ENCODE peak calls at places on chromosomes 6 and 20, in five cellular contexts. K, C, U, I and D are unnamed samples.
A peak's percentile ranks its signal among the peaks of the same experiment; 100 is the strongest.

GRCh38 chr6:163387317-163387716 is 27.2 kb upstream of the QKI start:
- DNase-seq in K (no peak), C (no peak), U (no peak), I (no peak), D (no peak)

GRCh38 chr6:76694779-76695178 is 622.3 kb upstream of the IMPG1 start:
- DNase-seq in K (no peak), C (no peak), U (no peak), I (no peak), D (no peak)

GRCh38 chr6:154030646-154031045 is 8.4 kb upstream of the OPRM1 start:
- DNase-seq in K (no peak), C (no peak), U (no peak), I (no peak), D (no peak)

GRCh38 chr6:53359843-53360834 is 11.4 kb upstream of the ELOVL5 start:
- DNase-seq in K (peak; percentile 83), C (no peak), U (no peak), I (no peak), D (no peak)

GRCh38 chr20:35093245-35093884 is 758 bp upstream of the TRPC4AP start:
- DNase-seq in K (no peak), C (no peak), U (no peak), I (peak; percentile 28), D (no peak)

GRCh38 chr20:39271205-39271604 is 309.1 kb downstream of the DHX35 start:
- DNase-seq in K (no peak), C (no peak), U (no peak), I (no peak), D (no peak)

GRCh38 chr6:133890941-133891813 is 2.3 kb downstream of the TCF21 start:
- DNase-seq in K (no peak), C (no peak), U (peak; percentile 72), I (peak; percentile 22), D (no peak)

GRCh38 chr20:23231561-23232218 is 118.9 kb upstream of the NXT1 start:
- DNase-seq in K (peak; percentile 45), C (no peak), U (peak; percentile 30), I (no peak), D (no peak)

GRCh38 chr20:62980380-62980960 is 26.3 kb downstream of the BHLHE23 start:
- DNase-seq in K (no peak), C (no peak), U (no peak), I (no peak), D (no peak)

GRCh38 chr20:4925842-4926530 is 75.3 kb downstream of the SLC23A2 start:
- DNase-seq in K (no peak), C (no peak), U (no peak), I (no peak), D (no peak)

GRCh38 chr6:158799051-158799792 is 19.9 kb downstream of the EZR start:
- DNase-seq in K (peak; percentile 72), C (no peak), U (no peak), I (no peak), D (no peak)

GRCh38 chr6:95777338-95777737 is 200.0 kb downstream of the MANEA start:
- DNase-seq in K (no peak), C (no peak), U (no peak), I (no peak), D (no peak)

GRCh38 chr6:2623348-2623747 is 127.4 kb downstream of the MYLK4 start:
- DNase-seq in K (no peak), C (no peak), U (no peak), I (no peak), D (no peak)

GRCh38 chr6:7050911-7051779 is 56.6 kb upstream of the RREB1 start:
- DNase-seq in K (no peak), C (no peak), U (peak; percentile 81), I (no peak), D (no peak)

GRCh38 chr6:71481021-71481420 is 192.4 kb downstream of the OGFRL1 start:
- DNase-seq in K (no peak), C (no peak), U (no peak), I (no peak), D (no peak)

GRCh38 chr6:50239853-50240252 is 190.1 kb upstream of the DEFB112 start:
- DNase-seq in K (no peak), C (no peak), U (no peak), I (no peak), D (no peak)

GRCh38 chr6:21931641-21932335 is 338.2 kb downstream of the SOX4 start:
- DNase-seq in K (no peak), C (no peak), U (no peak), I (no peak), D (no peak)

GRCh38 chr20:63087872-63088680 is 81.3 kb upstream of the BHLHE23 start:
- DNase-seq in K (no peak), C (no peak), U (peak; percentile 40), I (no peak), D (no peak)

GRCh38 chr6:47117314-47117713 is 75.2 kb upstream of the ADGRF1 start:
- DNase-seq in K (peak; percentile 85), C (no peak), U (no peak), I (no peak), D (no peak)

GRCh38 chr6:19180348-19181073 is 656.7 kb upstream of the ID4 start:
- DNase-seq in K (no peak), C (no peak), U (no peak), I (no peak), D (no peak)

GRCh38 chr20:13455713-13456112 is 183.0 kb downstream of the TASP1 start:
- DNase-seq in K (peak; percentile 15), C (no peak), U (no peak), I (no peak), D (no peak)

GRCh38 chr20:49786671-49787370 is 25.8 kb upstream of the SLC9A8 start:
- DNase-seq in K (no peak), C (no peak), U (no peak), I (no peak), D (no peak)

GRCh38 chr6:54419885-54420284 is 111.6 kb downstream of the TINAG start:
- DNase-seq in K (no peak), C (no peak), U (no peak), I (no peak), D (no peak)

GRCh38 chr20:8244637-8245036 is 112.6 kb downstream of the PLCB1 start:
- DNase-seq in K (peak; percentile 50), C (no peak), U (no peak), I (no peak), D (no peak)

GRCh38 chr6:139239137-139239536 is 52.7 kb downstream of the TXLNB start:
- DNase-seq in K (no peak), C (no peak), U (no peak), I (no peak), D (no peak)

GRCh38 chr6:79634491-79634890 is 3.4 kb downstream of the SH3BGRL2 start:
- DNase-seq in K (no peak), C (no peak), U (no peak), I (no peak), D (no peak)

GRCh38 chr6:160253714-160254113 is 4.9 kb downstream of the SLC22A2 start:
- DNase-seq in K (peak; percentile 11), C (no peak), U (no peak), I (no peak), D (no peak)

GRCh38 chr6:7674291-7674690 is 51.6 kb upstream of the BMP6 start:
- DNase-seq in K (no peak), C (no peak), U (no peak), I (no peak), D (no peak)

GRCh38 chr6:89605861-89606260 is 32.7 kb downstream of the LYRM2 start:
- DNase-seq in K (no peak), C (no peak), U (no peak), I (no peak), D (no peak)

GRCh38 chr20:52305843-52306242 is 114.3 kb upstream of the ZFP64 start:
- DNase-seq in K (no peak), C (no peak), U (no peak), I (no peak), D (no peak)

GRCh38 chr6:4941782-4942672 is 61.8 kb downstream of the RPP40 start:
- DNase-seq in K (peak; percentile 78), C (peak; percentile 45), U (no peak), I (peak; percentile 82), D (no peak)

GRCh38 chr6:45310118-45310788 is 17.9 kb upstream of the RUNX2 start:
- DNase-seq in K (no peak), C (no peak), U (no peak), I (no peak), D (no peak)
- TF ChIP-seq ZNF274 in K (no peak), C (no peak), U (no peak), I (no peak), D (no peak)

GRCh38 chr6:112309244-112309643 is 37.9 kb upstream of the RFPL4B start:
- DNase-seq in K (no peak), C (no peak), U (no peak), I (no peak), D (no peak)

GRCh38 chr6:112311950-112312547 is 35.1 kb upstream of the RFPL4B start:
- DNase-seq in K (peak; percentile 7), C (no peak), U (no peak), I (peak; percentile 31), D (no peak)

GRCh38 chr6:112308476-112308875 is 38.7 kb upstream of the RFPL4B start:
- DNase-seq in K (no peak), C (no peak), U (no peak), I (no peak), D (no peak)

GRCh38 chr6:112307707-112308106 is 39.4 kb upstream of the RFPL4B start:
- DNase-seq in K (no peak), C (no peak), U (no peak), I (no peak), D (no peak)

DNA sequence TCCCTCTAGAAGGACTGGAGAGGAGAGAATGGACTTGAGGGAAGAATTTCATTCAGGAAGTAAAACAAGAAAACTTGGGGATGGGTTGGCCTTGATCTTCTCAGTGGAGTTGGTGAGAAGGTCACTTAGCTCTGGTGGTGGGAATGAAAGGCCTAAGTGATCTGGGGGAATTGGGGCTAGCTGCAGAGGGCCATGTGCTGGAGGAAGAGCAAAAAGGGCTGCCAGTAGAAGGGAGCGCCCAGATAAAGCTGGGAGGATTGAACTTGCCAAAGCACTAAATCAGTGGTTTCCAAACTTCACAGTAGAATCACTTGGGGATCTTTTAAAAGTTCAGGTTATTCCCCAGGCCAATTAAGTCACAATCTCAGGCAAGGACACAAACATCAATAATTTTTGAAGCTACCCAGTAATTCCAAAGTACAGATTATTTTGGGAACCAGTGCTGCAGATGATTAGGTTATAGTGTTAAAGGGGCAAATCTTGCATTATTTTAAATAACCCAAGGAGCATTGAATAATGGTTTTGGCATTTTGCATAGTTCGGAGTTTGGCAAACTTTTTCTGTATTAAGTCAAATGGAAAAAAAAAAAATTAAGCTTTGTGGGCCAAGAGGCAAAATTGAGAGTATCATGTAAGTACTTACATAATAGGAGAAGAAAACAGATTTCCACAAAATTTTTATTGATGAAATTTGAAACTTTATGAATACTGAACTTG is 36.5 kb upstream of the RFPL4B start:
- DNase-seq in K (no peak), C (no peak), U (no peak), I (no peak), D (no peak)
- H3K9me3 ChIP-seq in K (no peaks in the 10 kb centered on the region), C (no peaks in the 10 kb centered on the region), U (no peaks in the 10 kb centered on the region), I (no peaks in the 10 kb centered on the region), D (no peaks in the 10 kb centered on the region)

DNA sequence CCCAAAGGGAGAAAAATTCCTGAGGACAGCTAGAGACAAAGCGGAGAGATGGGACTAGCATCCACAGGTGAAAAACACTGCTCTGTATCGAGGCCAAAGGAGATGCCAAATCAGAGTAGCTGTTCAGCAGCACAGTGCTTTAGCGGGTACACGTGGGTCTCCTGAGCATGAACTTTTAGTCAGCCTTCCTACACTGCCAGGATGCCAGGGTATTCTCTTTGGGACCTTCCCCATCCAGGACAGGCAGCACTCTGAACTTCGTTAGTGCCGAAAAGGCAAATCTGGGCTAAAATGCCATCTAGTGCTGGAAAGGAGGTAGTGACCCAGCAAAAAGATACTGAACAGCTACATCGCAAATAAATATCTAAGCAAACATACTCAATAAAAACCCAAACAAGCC is 64.9 kb downstream of the C6orf58 start:
- DNase-seq in K (peak; percentile 26), C (peak; percentile 24), U (peak; percentile 52), I (peak; percentile 4), D (peak; percentile 11)
- TF ChIP-seq ZNF274 in K (no peak), C (no peak), U (no peak), I (no peak), D (no peak)

GRCh38 chr20:58526411-58526810 is 11.2 kb upstream of the APCDD1L start:
- DNase-seq in K (no peak), C (no peak), U (no peak), I (no peak), D (no peak)
- H3K9me3 ChIP-seq in K (peaks cover 23% of the 10 kb centered on the region), C (peaks cover 18% of the 10 kb centered on the region), U (peaks cover 18% of the 10 kb centered on the region), I (no peaks in the 10 kb centered on the region), D (peaks cover 44% of the 10 kb centered on the region)